ENCODE peak calls at places on chromosome 19, in nine cellular contexts. M is coronary artery; W is CD8-positive, alpha-beta T cell; R is mucosa of descending colon; Z is B cell; G is HFF-Myc; H is psoas muscle; Q is HCT116; F is glutamatergic neuron. D is an unnamed sample.
A peak's percentile ranks its signal among the peaks of the same experiment; 100 is the strongest.

GRCh38 chr19:7931221-7932061 is 5.5 kb upstream of the CTXN1 start:
- DNase-seq in M (no peak), Q (no peak), W (no peak), H (no peak), F (peak; percentile 13), R (peak; percentile 56), G (no peak), Z (peak; percentile 27), D (no peak)

GRCh38 chr19:6467384-6467783 is 3.3 kb downstream of the CRB3 start:
- DNase-seq in Z (peak; percentile 26), F (no peak), Q (no peak), R (no peak), M (no peak), W (no peak), H (no peak), G (no peak), D (no peak)

GRCh38 chr19:339262-339887 is 5.2 kb downstream of the MIER2 start:
- DNase-seq in F (no peak), G (no peak), H (no peak), Q (no peak), R (no peak), W (no peak), Z (no peak), M (no peak), D (no peak)

GRCh38 chr19:7849631-7850428 is 19.8 kb downstream of the EVI5L start:
- DNase-seq in M (no peak), R (no peak), F (no peak), W (no peak), G (no peak), Z (no peak), H (no peak), Q (no peak), D (no peak)

GRCh38 chr19:16764793-16765433 is 45.3 kb downstream of the NWD1 start:
- DNase-seq in M (no peak), W (no peak), Z (no peak), Q (no peak), F (no peak), R (no peak), H (no peak), G (no peak), D (no peak)

GRCh38 chr19:32241957-32242710 is 103.3 kb upstream of the ZNF507 start:
- DNase-seq in W (no peak), F (no peak), G (no peak), M (no peak), Z (no peak), Q (no peak), H (no peak), R (no peak), D (no peak)

GRCh38 chr19:2180114-2180513 is 16.4 kb downstream of the DOT1L start:
- DNase-seq in Q (no peak), F (no peak), W (no peak), H (no peak), M (no peak), Z (peak; percentile 26), R (no peak), G (no peak), D (no peak)

GRCh38 chr19:801030-801860 is 4.0 kb downstream of the PTBP1 start:
- DNase-seq in R (peak; percentile 74), F (no peak), Q (no peak), H (peak; percentile 77), W (no peak), M (peak; percentile 88), Z (peak; percentile 39), G (peak; percentile 63), D (no peak)

GRCh38 chr19:55830656-55831055 is 1.1 kb downstream of the NLRP11 start:
- DNase-seq in W (no peak), H (no peak), R (no peak), G (no peak), Z (no peak), F (no peak), M (no peak), Q (peak; percentile 41), D (no peak)

GRCh38 chr19:6626764-6627163 is 35.8 kb upstream of the CD70 start:
- DNase-seq in W (no peak), Q (no peak), H (no peak), R (no peak), G (no peak), Z (no peak), F (no peak), M (no peak), D (no peak)

GRCh38 chr19:18439910-18440237 is 1.9 kb upstream of the ISYNA1 start:
- DNase-seq in F (no peak), Q (no peak), H (peak; percentile 65), W (no peak), R (no peak), G (no peak), Z (no peak), M (no peak), D (no peak)

GRCh38 chr19:18441804-18442788 is 4.2 kb upstream of the ISYNA1 start:
- DNase-seq in W (no peak), H (no peak), Z (no peak), M (no peak), R (no peak), G (no peak), Q (no peak), F (no peak), D (no peak)

GRCh38 chr19:18440936-18441803 is 3.2 kb upstream of the ISYNA1 start:
- DNase-seq in R (no peak), Z (no peak), Q (no peak), G (no peak), F (peak; percentile 16), W (no peak), M (no peak), H (no peak), D (no peak)

GRCh38 chr19:18439025-18439909 is 1.3 kb upstream of the ISYNA1 start:
- DNase-seq in G (no peak), Z (no peak), M (no peak), W (no peak), F (peak; percentile 17), H (no peak), Q (no peak), R (no peak), D (no peak)

DNA sequence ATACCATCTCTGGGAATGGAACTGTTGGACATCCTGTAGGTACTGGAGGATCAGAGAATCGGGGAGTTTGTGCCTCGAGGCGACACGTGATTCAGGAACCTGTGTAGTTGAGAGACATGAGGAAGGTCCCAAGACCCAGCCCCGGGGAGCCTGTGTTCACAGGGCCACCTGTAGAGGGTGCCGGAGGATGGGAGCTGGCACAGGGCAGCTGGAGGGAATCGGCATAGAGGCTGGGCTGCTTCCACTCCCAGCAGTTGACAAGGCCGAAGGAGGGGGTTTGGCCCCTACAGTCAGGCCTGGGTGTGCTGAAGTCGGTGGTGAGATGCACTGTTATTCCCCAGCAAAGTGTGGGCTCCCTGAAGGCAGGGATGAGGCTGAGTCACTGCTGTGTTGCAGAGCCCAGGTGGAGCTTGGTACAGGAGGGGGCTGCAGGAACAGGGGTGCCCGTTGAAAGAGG is 2.5 kb upstream of the ISYNA1 start:
- DNase-seq in G (no peak), W (no peak), H (no peak), Q (no peak), M (no peak), Z (peak; percentile 66), F (peak; percentile 38), R (no peak), D (no peak)
- TF ChIP-seq CTCF in G (peak; percentile 24), W (peak; percentile 27), H (peak; percentile 15), Q (peak; percentile 69), M (no peak), Z (peak; percentile 18), F (no peak), R (no peak), D (peak; percentile 56)

DNA sequence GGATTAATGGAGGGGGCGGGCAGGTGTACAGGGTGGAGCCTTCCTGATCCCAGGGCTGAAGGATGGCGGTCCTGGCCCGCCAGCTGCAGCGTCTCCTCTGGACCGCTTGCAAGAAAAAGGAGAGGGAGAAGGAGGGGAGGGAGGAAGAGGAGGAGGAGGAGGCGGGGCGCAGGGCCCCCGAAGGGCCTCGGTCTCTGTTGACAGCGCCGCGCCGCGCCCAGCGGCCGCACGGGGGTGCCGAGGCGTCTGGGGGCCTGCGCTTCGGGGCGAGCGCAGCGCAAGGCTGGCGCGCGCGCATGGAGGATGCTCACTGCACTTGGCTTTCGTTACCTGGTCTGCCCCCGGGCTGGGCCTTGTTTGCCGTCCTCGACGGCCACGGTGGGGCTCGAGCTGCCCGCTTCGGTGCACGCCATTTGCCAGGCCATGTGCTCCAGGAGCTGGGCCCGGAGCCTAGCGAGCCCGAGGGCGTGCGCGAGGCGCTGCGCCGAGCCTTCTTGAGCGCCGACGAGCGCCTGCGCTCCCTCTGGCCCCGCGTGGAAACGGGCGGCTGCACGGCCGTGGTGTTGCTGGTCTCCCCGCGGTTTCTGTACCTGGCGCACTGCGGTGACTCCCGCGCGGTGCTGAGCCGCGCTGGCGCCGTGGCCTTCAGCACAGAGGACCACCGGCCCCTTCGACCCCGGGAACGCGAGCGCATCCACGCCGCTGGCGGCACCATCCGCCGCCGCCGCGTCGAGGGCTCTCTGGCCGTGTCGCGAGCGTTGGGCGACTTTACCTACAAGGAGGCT is at the start of gene PPM1N:
- DNase-seq in H (peak; percentile 66), W (peak; percentile 53), F (peak; percentile 48), M (no peak), Q (no peak), Z (peak; percentile 90), G (no peak), R (peak; percentile 75), D (peak; percentile 78)
- TF ChIP-seq CTCF in H (no peak), W (peak; percentile 52), F (peak; percentile 15), M (no peak), Q (no peak), Z (peak; percentile 47), G (peak; percentile 5), R (no peak), D (peak; percentile 48)

GRCh38 chr19:41166888-41167804 is 25.9 kb upstream of the CYP2S1 start:
- DNase-seq in G (no peak), W (no peak), Z (no peak), H (no peak), R (peak; percentile 87), F (no peak), M (no peak), Q (no peak), D (no peak)
- TF ChIP-seq CTCF in G (no peak), W (no peak), Z (no peak), H (no peak), R (no peak), F (no peak), M (no peak), Q (no peak), D (no peak)

GRCh38 chr19:47415953-47416666 is 3.2 kb downstream of the MEIS3 start:
- DNase-seq in H (no peak), G (no peak), M (no peak), W (no peak), Q (no peak), Z (no peak), F (no peak), R (no peak), D (no peak)

GRCh38 chr19:47416667-47417033 is 2.7 kb downstream of the MEIS3 start:
- DNase-seq in M (no peak), F (no peak), W (no peak), Q (no peak), H (no peak), G (no peak), Z (no peak), R (no peak), D (no peak)

GRCh38 chr19:47417107-47417745 is 2.1 kb downstream of the MEIS3 start:
- DNase-seq in M (no peak), F (no peak), G (no peak), R (peak; percentile 2), W (no peak), H (no peak), Z (no peak), Q (no peak), D (no peak)

GRCh38 chr19:47413941-47414340 is 5.4 kb downstream of the MEIS3 start:
- DNase-seq in R (no peak), M (no peak), F (no peak), Z (no peak), W (no peak), Q (no peak), G (no peak), H (no peak), D (no peak)

GRCh38 chr19:47414469-47414868 is 4.9 kb downstream of the MEIS3 start:
- DNase-seq in Z (no peak), Q (no peak), F (peak; percentile 62), G (no peak), W (no peak), H (no peak), R (no peak), M (no peak), D (no peak)
- TF ChIP-seq CTCF in Z (no peak), Q (no peak), F (no peak), G (no peak), W (no peak), H (no peak), R (no peak), M (no peak), D (peak; percentile 44)